ENCODE peak calls at places on chromosome 13, in eight cellular contexts. G is fibroblast of lung, U is Caco-2, O is adrenal gland, H is GM23338, Z is pancreas, S is brain microvascular endothelial cell, R is WERI-Rb-1. B is an unnamed sample.

GRCh38 chr13:114107686-114108081 is 24.7 kb downstream of the RASA3 start:
- DNase-seq in G (peak), U (peak), O (no peak), H (no peak), Z (no peak), S (peak), R (peak), B (no peak)

GRCh38 chr13:109743706-109744453 is 42.5 kb downstream of the IRS2 start:
- DNase-seq in G (peak), U (peak), O (no peak), H (no peak), Z (no peak), S (peak), R (peak), B (no peak)

GRCh38 chr13:50375792-50376191 is 360.5 kb downstream of the KCNRG start:
- DNase-seq in G (peak), U (no peak), O (no peak), H (no peak), Z (no peak), S (peak), R (no peak), B (peak)

GRCh38 chr13:99227331-99227900 is 26.8 kb downstream of the UBAC2 start:
- DNase-seq in G (no peak), U (no peak), O (no peak), H (no peak), Z (no peak), S (no peak), R (no peak), B (no peak)

GRCh38 chr13:49792550-49793324 is at the start of gene KPNA3:
- DNase-seq in G (peak), U (peak), O (peak), H (peak), Z (peak), S (peak), R (peak), B (peak)

GRCh38 chr13:113732176-113732960 is 26.7 kb upstream of the TMEM255B start:
- DNase-seq in G (no peak), U (no peak), O (no peak), H (no peak), Z (no peak), S (no peak), R (no peak), B (no peak)

GRCh38 chr13:38686635-38687245 is at the start of gene FREM2:
- DNase-seq in G (peak), U (peak), O (peak), H (peak), Z (peak), S (no peak), R (peak), B (no peak)

GRCh38 chr13:41763772-41764171 is 197.1 kb downstream of the VWA8 start:
- DNase-seq in G (no peak), U (no peak), O (no peak), H (no peak), Z (no peak), S (no peak), R (no peak), B (no peak)

GRCh38 chr13:58960909-58961308 is 1202.8 kb downstream of the DIAPH3 start:
- DNase-seq in G (peak), U (no peak), O (no peak), H (peak), Z (no peak), S (no peak), R (no peak), B (no peak)

GRCh38 chr13:112225429-112226090 is 150.6 kb upstream of the SPACA7 start:
- DNase-seq in G (no peak), U (no peak), O (no peak), H (no peak), Z (no peak), S (no peak), R (no peak), B (no peak)

GRCh38 chr13:52159159-52159982 is at the start of gene NEK3:
- DNase-seq in G (peak), U (peak), O (peak), H (peak), Z (peak), S (peak), R (peak), B (no peak)

GRCh38 chr13:53782400-53783030 is 753.9 kb downstream of the OLFM4 start:
- DNase-seq in G (peak), U (no peak), O (peak), H (peak), Z (peak), S (peak), R (peak), B (no peak)

GRCh38 chr13:29961036-29961685 is 110.7 kb upstream of the UBL3 start:
- DNase-seq in G (no peak), U (no peak), O (no peak), H (no peak), Z (no peak), S (no peak), R (no peak), B (no peak)

GRCh38 chr13:33870046-33870668 is 52.2 kb downstream of the RFC3 start:
- DNase-seq in G (no peak), U (no peak), O (no peak), H (no peak), Z (peak), S (no peak), R (no peak), B (no peak)

GRCh38 chr13:39676315-39676876 is 20.9 kb downstream of the COG6 start:
- DNase-seq in G (peak), U (no peak), O (no peak), H (peak), Z (no peak), S (peak), R (no peak), B (no peak)

GRCh38 chr13:32174366-32174765 is 140.8 kb downstream of the ZAR1L start:
- DNase-seq in G (no peak), U (no peak), O (no peak), H (no peak), Z (no peak), S (no peak), R (no peak), B (no peak)

DNA sequence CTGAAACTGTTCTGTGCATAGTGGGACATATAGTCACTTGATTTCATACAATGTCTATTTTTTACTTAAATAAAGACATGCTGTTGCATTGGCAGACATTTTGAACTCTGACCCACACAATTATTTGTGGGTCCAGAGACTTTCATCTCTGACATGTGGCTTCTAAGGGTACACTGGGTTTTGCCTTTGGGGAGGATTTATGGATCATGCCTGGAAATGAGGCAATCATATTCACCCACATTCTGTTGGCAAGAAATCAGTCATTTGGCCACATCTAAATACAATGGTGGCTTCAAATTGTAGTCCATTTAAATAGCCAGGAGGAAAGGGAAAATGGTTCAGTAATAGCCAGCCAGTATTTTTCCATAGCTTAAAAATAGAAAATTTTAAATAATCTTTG is 238.3 kb upstream of the KLF12 start:
- DNase-seq in G (peak), U (no peak), O (no peak), H (no peak), Z (no peak), S (no peak), R (no peak), B (no peak)
- H3K4me3 ChIP-seq in G (no peak), U (no peak), O (no peak), H (no peak), Z (no peak), S (no peak), R (no peak), B (no peak)

DNA sequence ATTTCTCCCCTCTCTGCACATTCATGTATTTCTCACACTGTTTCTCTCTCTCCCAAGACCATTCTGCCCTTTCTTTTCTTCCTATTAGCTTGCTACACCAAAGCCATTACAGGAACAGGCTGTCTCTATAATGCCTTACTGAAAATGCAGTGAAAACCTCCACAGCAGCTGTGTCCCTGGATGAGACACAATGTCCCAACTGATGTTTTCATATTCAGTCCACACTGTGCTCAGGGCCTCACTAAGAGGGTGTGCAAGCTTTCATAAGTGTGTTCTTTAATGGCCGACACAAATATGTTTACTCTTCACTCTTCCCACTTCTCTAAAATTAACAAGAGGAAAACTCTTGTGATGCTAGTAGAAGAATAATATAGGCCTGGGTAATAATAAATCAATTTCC is 163.4 kb downstream of the KCTD12 start:
- DNase-seq in G (no peak), U (no peak), O (no peak), H (no peak), Z (no peak), S (no peak), R (no peak), B (no peak)
- TF ChIP-seq CTCF in G (no peak), U (no peak), O (no peak), H (no peak), Z (no peak), S (no peak), R (no peak), B (no peak)

DNA sequence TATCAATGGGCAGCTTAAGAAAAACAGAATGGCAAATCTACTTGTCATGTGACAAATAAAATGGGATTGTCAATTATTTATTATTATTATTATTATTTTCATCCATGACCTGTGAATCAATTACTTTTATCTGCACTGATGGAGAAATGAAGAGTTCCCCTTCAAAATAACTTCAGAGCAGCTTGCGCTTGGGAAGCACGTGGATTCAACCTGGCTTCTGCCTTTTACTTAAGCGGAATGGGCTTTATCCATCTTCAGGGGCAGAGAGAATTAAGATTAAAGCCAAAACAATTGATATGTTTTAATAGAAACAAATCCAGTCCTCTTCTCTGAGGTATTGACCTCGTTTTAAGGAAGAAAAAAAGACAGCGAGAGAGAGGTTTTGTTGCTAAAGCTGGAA is 913 bp downstream of the SACS start:
- DNase-seq in G (peak), U (no peak), O (no peak), H (no peak), Z (no peak), S (no peak), R (no peak), B (no peak)
- H3K4me3 ChIP-seq in G (peak), U (no peak), O (peak), H (peak), Z (no peak), S (peak), R (peak), B (peak)

DNA sequence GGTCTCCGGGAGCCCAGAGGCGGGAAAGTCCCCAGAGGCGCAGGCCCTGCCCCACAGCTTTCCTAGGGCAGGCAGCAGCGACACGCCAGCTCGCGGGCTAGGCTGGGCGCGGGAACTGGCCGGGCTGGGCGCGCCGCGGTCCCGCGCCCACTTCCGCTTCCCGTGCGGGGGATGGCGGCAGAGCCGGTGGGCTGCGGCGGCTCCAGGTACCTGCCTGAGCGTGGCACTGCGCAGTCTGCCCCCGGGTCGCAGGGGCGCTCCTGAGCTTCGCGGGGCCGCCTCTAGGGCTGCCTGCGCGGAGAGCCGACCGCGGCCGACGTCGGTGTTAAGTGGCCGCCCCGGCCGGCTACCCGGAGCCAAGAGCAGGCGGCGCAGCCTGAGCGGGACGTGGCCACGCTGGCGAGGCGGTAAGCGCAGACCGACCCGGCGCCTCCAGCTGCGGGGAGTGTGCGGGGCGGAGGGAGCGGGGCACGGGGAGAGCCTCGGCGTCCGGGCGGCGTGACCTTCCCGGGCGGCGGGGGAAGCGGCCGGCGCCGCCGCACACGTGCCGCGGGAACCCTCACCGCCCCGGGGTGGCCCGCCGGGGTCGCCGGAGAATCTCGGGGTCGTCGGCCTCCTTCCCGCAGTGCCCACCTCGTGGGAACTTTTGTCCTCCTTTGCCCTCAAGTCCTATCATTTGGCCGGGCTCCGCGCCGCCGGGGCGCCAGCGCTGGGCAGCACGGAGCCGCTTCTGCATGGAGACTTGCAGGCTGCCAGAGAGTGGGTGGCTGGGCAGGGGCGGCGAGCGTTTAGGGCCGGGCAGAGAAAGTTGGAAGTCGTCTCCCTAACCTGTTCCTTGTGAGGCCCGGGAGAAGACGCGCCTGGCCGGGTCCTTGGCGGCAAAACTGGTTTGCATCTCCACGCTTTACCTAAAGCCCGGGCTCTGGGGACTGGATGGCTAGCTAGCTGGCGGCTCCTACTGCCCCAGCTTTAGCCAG is 31.4 kb upstream of the MPHOSPH8 start:
- DNase-seq in G (peak), U (peak), O (peak), H (peak), Z (peak), S (no peak), R (peak), B (no peak)
- TF ChIP-seq CTCF in G (peak), U (peak), O (no peak), H (no peak), Z (no peak), S (no peak), R (peak), B (peak)

GRCh38 chr13:60162096-60162495 is 1.6 kb downstream of the DIAPH3 start:
- DNase-seq in G (peak), U (no peak), O (no peak), H (no peak), Z (no peak), S (no peak), R (no peak), B (no peak)
- H3K4me3 ChIP-seq in G (peak), U (no peak), O (no peak), H (peak), Z (no peak), S (no peak), R (no peak), B (peak)

GRCh38 chr13:72808917-72809500 is 27.1 kb downstream of the PIBF1 start:
- DNase-seq in G (no peak), U (no peak), O (no peak), H (peak), Z (no peak), S (no peak), R (no peak), B (no peak)
- TF ChIP-seq CTCF in G (peak), U (peak), O (peak), H (no peak), Z (peak), S (no peak), R (no peak), B (no peak)

GRCh38 chr13:66996503-66996902 is 233.6 kb downstream of the PCDH9 start:
- DNase-seq in G (no peak), U (no peak), O (no peak), H (no peak), Z (no peak), S (no peak), R (no peak), B (no peak)

GRCh38 chr13:66994097-66994496 is 236.0 kb downstream of the PCDH9 start:
- DNase-seq in G (peak), U (peak), O (peak), H (peak), Z (peak), S (peak), R (peak), B (no peak)

GRCh38 chr13:66992683-66993082 is 237.5 kb downstream of the PCDH9 start:
- DNase-seq in G (no peak), U (no peak), O (no peak), H (no peak), Z (no peak), S (no peak), R (no peak), B (no peak)

GRCh38 chr13:66995366-66995663 is 234.8 kb downstream of the PCDH9 start:
- DNase-seq in G (no peak), U (no peak), O (no peak), H (no peak), Z (no peak), S (no peak), R (no peak), B (no peak)

GRCh38 chr13:66994498-66995365 is 235.4 kb downstream of the PCDH9 start:
- DNase-seq in G (no peak), U (no peak), O (no peak), H (no peak), Z (no peak), S (no peak), R (no peak), B (no peak)
- H3K4me3 ChIP-seq in G (no peak), U (no peak), O (peak), H (no peak), Z (no peak), S (peak), R (no peak), B (no peak)

B was measured in AG04449.